ENCODE peak calls at places on chromosomes 12 and 14, in seven cellular contexts. One of them, this sample, is unnamed.

GRCh38 chr12:81468206-81468605 is 290.9 kb downstream of the PPFIA2 start:
- DNase-seq in HCT116: no peak
- DNase-seq in BE2C: no peak
- DNase-seq in naive B cell: no peak
- DNase-seq in cardiac fibroblast: peak
- DNase-seq in nephron progenitor cell: no peak
- DNase-seq in activated T-helper 1 cell treated with Interleukin-2 at 50 U/mL for 16 hours: no peak
- DNase-seq in this sample: no peak

GRCh38 chr12:123049398-123050250 is 69.1 kb downstream of the ARL6IP4 start:
- DNase-seq in HCT116: no peak
- DNase-seq in BE2C: no peak
- DNase-seq in naive B cell: no peak
- DNase-seq in cardiac fibroblast: no peak
- DNase-seq in nephron progenitor cell: no peak
- DNase-seq in activated T-helper 1 cell treated with Interleukin-2 at 50 U/mL for 16 hours: no peak
- DNase-seq in this sample: no peak

GRCh38 chr14:55301722-55302121 is 30.5 kb downstream of the FBXO34 start:
- DNase-seq in HCT116: no peak
- DNase-seq in BE2C: peak
- DNase-seq in naive B cell: no peak
- DNase-seq in cardiac fibroblast: peak
- DNase-seq in nephron progenitor cell: no peak
- DNase-seq in activated T-helper 1 cell treated with Interleukin-2 at 50 U/mL for 16 hours: no peak
- DNase-seq in this sample: no peak

GRCh38 chr12:41981758-41982157 is 162.9 kb downstream of the GXYLT1 start:
- DNase-seq in HCT116: peak
- DNase-seq in BE2C: no peak
- DNase-seq in naive B cell: no peak
- DNase-seq in cardiac fibroblast: peak
- DNase-seq in nephron progenitor cell: no peak
- DNase-seq in activated T-helper 1 cell treated with Interleukin-2 at 50 U/mL for 16 hours: no peak
- DNase-seq in this sample: no peak

GRCh38 chr12:130765186-130765659 is 49.1 kb upstream of the RIMBP2 start:
- DNase-seq in HCT116: peak
- DNase-seq in BE2C: no peak
- DNase-seq in naive B cell: no peak
- DNase-seq in cardiac fibroblast: peak
- DNase-seq in nephron progenitor cell: no peak
- DNase-seq in activated T-helper 1 cell treated with Interleukin-2 at 50 U/mL for 16 hours: no peak
- DNase-seq in this sample: no peak

GRCh38 chr12:130214686-130215370 is 52.6 kb downstream of the FZD10 start:
- DNase-seq in HCT116: no peak
- DNase-seq in BE2C: no peak
- DNase-seq in naive B cell: no peak
- DNase-seq in cardiac fibroblast: no peak
- DNase-seq in nephron progenitor cell: no peak
- DNase-seq in activated T-helper 1 cell treated with Interleukin-2 at 50 U/mL for 16 hours: no peak
- DNase-seq in this sample: no peak

GRCh38 chr12:32450768-32451167 is 51.4 kb downstream of the FGD4 start:
- DNase-seq in HCT116: no peak
- DNase-seq in BE2C: no peak
- DNase-seq in naive B cell: no peak
- DNase-seq in cardiac fibroblast: no peak
- DNase-seq in nephron progenitor cell: no peak
- DNase-seq in activated T-helper 1 cell treated with Interleukin-2 at 50 U/mL for 16 hours: no peak
- DNase-seq in this sample: no peak

GRCh38 chr14:75334191-75335051 is 55.8 kb downstream of the FOS start:
- DNase-seq in HCT116: no peak
- DNase-seq in BE2C: peak
- DNase-seq in naive B cell: peak
- DNase-seq in cardiac fibroblast: peak
- DNase-seq in nephron progenitor cell: no peak
- DNase-seq in activated T-helper 1 cell treated with Interleukin-2 at 50 U/mL for 16 hours: peak
- DNase-seq in this sample: peak

GRCh38 chr14:32620303-32620702 is 291.2 kb downstream of the AKAP6 start:
- DNase-seq in HCT116: no peak
- DNase-seq in BE2C: no peak
- DNase-seq in naive B cell: no peak
- DNase-seq in cardiac fibroblast: peak
- DNase-seq in nephron progenitor cell: no peak
- DNase-seq in activated T-helper 1 cell treated with Interleukin-2 at 50 U/mL for 16 hours: no peak
- DNase-seq in this sample: no peak

GRCh38 chr12:115149685-115150378 is 465.9 kb upstream of the TBX3 start:
- DNase-seq in HCT116: no peak
- DNase-seq in BE2C: no peak
- DNase-seq in naive B cell: no peak
- DNase-seq in cardiac fibroblast: peak
- DNase-seq in nephron progenitor cell: no peak
- DNase-seq in activated T-helper 1 cell treated with Interleukin-2 at 50 U/mL for 16 hours: no peak
- DNase-seq in this sample: no peak

GRCh38 chr12:8549381-8549780 is 8.7 kb upstream of the CLEC4E start:
- DNase-seq in HCT116: no peak
- DNase-seq in BE2C: no peak
- DNase-seq in naive B cell: no peak
- DNase-seq in cardiac fibroblast: no peak
- DNase-seq in nephron progenitor cell: no peak
- DNase-seq in activated T-helper 1 cell treated with Interleukin-2 at 50 U/mL for 16 hours: no peak
- DNase-seq in this sample: no peak

GRCh38 chr12:65170245-65170881 is 980 bp downstream of the LEMD3 start:
- DNase-seq in HCT116: peak
- DNase-seq in BE2C: peak
- DNase-seq in naive B cell: peak
- DNase-seq in cardiac fibroblast: peak
- DNase-seq in nephron progenitor cell: peak
- DNase-seq in activated T-helper 1 cell treated with Interleukin-2 at 50 U/mL for 16 hours: peak
- DNase-seq in this sample: peak

GRCh38 chr14:81165188-81165587 is 55.6 kb downstream of the GTF2A1 start:
- DNase-seq in HCT116: no peak
- DNase-seq in BE2C: no peak
- DNase-seq in naive B cell: no peak
- DNase-seq in cardiac fibroblast: no peak
- DNase-seq in nephron progenitor cell: no peak
- DNase-seq in activated T-helper 1 cell treated with Interleukin-2 at 50 U/mL for 16 hours: no peak
- DNase-seq in this sample: no peak

GRCh38 chr14:36507847-36508417 is 12.1 kb downstream of the NKX2-1 start:
- DNase-seq in HCT116: no peak
- DNase-seq in BE2C: no peak
- DNase-seq in naive B cell: no peak
- DNase-seq in cardiac fibroblast: no peak
- DNase-seq in nephron progenitor cell: no peak
- DNase-seq in activated T-helper 1 cell treated with Interleukin-2 at 50 U/mL for 16 hours: no peak
- DNase-seq in this sample: no peak

This sample was measured in effector CD8-positive, alpha-beta T cell.